ENCODE peak calls at places on chromosomes 16 and 17, in nine cellular contexts. E is ascending aorta, Y is WTC11, B is fibroblast of mammary gland, K is endothelial cell, W is transverse colon, J is omental fat pad, O is choroid plexus epithelial cell, A is mesothelial cell of epicardium. I is an unnamed sample.

GRCh38 chr17:64499805-64500486 is 3.1 kb upstream of the POLG2 start:
- DNase-seq in E (no peak), Y (no peak), B (peak), K (no peak), W (no peak), J (no peak), O (peak), A (no peak), I (no peak)

GRCh38 chr17:55720917-55721836 is 1.5 kb downstream of the TMEM100 start:
- DNase-seq in E (no peak), Y (no peak), B (no peak), K (no peak), W (no peak), J (no peak), O (no peak), A (no peak), I (no peak)

GRCh38 chr17:78314683-78315354 is 45.1 kb downstream of the SOCS3 start:
- DNase-seq in E (no peak), Y (no peak), B (peak), K (no peak), W (no peak), J (no peak), O (no peak), A (no peak), I (no peak)

GRCh38 chr17:14827394-14827793 is 437.7 kb downstream of the PMP22 start:
- DNase-seq in E (no peak), Y (no peak), B (no peak), K (no peak), W (no peak), J (no peak), O (no peak), A (no peak), I (no peak)

GRCh38 chr16:79100456-79100855 is 500.1 kb downstream of the MAF start:
- DNase-seq in E (no peak), Y (no peak), B (no peak), K (no peak), W (no peak), J (no peak), O (no peak), A (no peak), I (no peak)

GRCh38 chr17:56486732-56487131 is 106.8 kb upstream of the NOG start:
- DNase-seq in E (no peak), Y (no peak), B (no peak), K (no peak), W (no peak), J (no peak), O (no peak), A (no peak), I (no peak)

GRCh38 chr17:3695129-3695722 is 729 bp downstream of the P2RX5 start:
- DNase-seq in E (no peak), Y (no peak), B (no peak), K (no peak), W (peak), J (no peak), O (no peak), A (no peak), I (no peak)

GRCh38 chr17:31074772-31075538 is 19.8 kb upstream of the NF1 start:
- DNase-seq in E (no peak), Y (peak), B (peak), K (no peak), W (no peak), J (no peak), O (peak), A (no peak), I (no peak)

GRCh38 chr16:10965440-10966039 is 21.2 kb downstream of the CLEC16A start:
- DNase-seq in E (no peak), Y (no peak), B (no peak), K (no peak), W (no peak), J (no peak), O (no peak), A (no peak), I (no peak)

GRCh38 chr16:88538366-88539060 is 31.7 kb upstream of the ZC3H18 start:
- DNase-seq in E (no peak), Y (no peak), B (no peak), K (no peak), W (no peak), J (no peak), O (no peak), A (no peak), I (no peak)

GRCh38 chr16:24150282-24150681 is 105.9 kb upstream of the CACNG3 start:
- DNase-seq in E (no peak), Y (no peak), B (no peak), K (no peak), W (no peak), J (no peak), O (no peak), A (no peak), I (no peak)

GRCh38 chr17:75504347-75505151 is 10.8 kb downstream of the CASKIN2 start:
- DNase-seq in E (no peak), Y (peak), B (no peak), K (peak), W (peak), J (no peak), O (no peak), A (no peak), I (no peak)

DNA sequence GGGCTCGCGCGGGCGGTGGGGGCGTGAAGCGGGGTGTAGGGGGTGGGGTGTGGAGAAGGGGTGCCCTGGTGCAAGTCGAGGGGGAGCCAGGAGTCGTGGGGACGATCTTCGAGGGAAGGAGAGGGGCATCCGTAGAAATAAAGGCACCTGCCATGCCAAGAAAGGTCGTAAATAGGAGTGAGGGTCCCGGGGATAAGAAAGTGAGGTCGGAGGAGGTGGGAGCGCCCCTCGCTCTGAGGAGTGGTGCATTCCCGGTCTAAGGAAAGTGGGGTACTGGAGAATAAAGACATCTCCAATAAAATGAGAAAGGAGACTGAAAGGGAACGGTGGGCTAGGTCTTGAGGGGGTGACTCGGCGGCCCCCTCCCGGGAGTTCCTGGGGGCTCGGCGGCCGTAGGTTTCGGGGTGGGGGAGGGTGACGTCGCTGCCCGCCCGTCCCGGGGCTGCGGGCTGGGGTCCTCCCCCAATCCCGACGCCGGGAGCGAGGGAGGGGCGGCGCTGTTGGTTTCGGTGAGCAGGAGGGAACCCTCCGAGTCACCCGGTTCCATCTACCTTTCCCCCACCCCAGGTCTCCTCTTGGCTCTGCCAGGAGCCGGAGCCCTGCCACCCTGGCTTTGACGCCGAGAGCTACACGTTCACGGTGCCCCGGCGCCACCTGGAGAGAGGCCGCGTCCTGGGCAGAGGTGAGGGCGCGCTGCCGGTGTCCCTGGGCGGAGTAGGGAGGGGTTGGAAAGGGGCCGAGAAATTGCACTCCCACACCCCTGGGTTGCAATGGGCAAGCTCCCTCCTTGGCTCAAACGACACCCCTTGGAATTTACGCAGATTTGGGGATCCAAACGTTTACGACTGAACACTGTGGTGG is 868 bp downstream of the CDH1 start:
- DNase-seq in E (no peak), Y (peak), B (no peak), K (no peak), W (peak), J (no peak), O (no peak), A (no peak), I (no peak)
- TF ChIP-seq CTCF in E (no peak), Y (no peak), B (no peak), K (no peak), W (peak), J (no peak), O (no peak), A (no peak), I (no peak)

DNA sequence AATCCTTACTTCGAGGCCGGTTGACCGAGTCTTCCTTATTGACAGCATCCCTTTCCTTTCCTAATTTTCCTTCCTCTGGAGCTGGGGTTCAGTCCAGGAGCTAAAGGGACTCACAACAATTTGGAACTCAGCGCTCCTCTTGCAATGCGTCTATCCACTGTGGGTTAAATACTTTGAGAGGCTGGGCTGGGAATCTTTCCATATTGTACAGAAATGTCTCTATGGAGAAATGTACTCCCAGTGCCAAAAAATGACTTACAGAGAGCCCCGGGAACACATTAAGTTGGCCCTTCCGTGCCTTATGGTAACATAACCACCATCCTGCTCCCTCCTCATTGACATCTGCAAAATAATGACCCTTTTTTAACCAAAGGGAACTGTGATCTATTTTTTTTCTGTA is 192.8 kb downstream of the FTO start:
- DNase-seq in E (no peak), Y (no peak), B (no peak), K (no peak), W (no peak), J (no peak), O (no peak), A (no peak), I (no peak)
- TF ChIP-seq CTCF in E (no peak), Y (no peak), B (no peak), K (no peak), W (no peak), J (no peak), O (no peak), A (no peak), I (no peak)

GRCh38 chr16:86120982-86121242 is 221.9 kb downstream of the IRF8 start:
- DNase-seq in E (no peak), Y (no peak), B (no peak), K (no peak), W (no peak), J (no peak), O (no peak), A (no peak), I (no peak)

GRCh38 chr16:86121611-86122010 is 222.6 kb downstream of the IRF8 start:
- DNase-seq in E (no peak), Y (no peak), B (no peak), K (no peak), W (no peak), J (no peak), O (no peak), A (no peak), I (no peak)

GRCh38 chr16:86120201-86120981 is 221.4 kb downstream of the IRF8 start:
- DNase-seq in E (no peak), Y (no peak), B (no peak), K (no peak), W (no peak), J (no peak), O (no peak), A (no peak), I (no peak)

GRCh38 chr16:86126891-86127290 is 227.9 kb downstream of the IRF8 start:
- DNase-seq in E (no peak), Y (no peak), B (no peak), K (no peak), W (no peak), J (no peak), O (no peak), A (no peak), I (no peak)

GRCh38 chr16:86122681-86123342 is 223.8 kb downstream of the IRF8 start:
- DNase-seq in E (no peak), Y (peak), B (no peak), K (no peak), W (peak), J (no peak), O (no peak), A (no peak), I (no peak)
- TF ChIP-seq CTCF in E (no peak), Y (no peak), B (no peak), K (no peak), W (no peak), J (no peak), O (no peak), A (no peak), I (no peak)

GRCh38 chr17:7329360-7330098 is 394 bp upstream of the NEURL4 start:
- DNase-seq in E (peak), Y (peak), B (peak), K (peak), W (peak), J (peak), O (peak), A (peak), I (peak)

GRCh38 chr17:7328840-7329359 is at the start of gene NEURL4:
- DNase-seq in E (no peak), Y (peak), B (no peak), K (no peak), W (no peak), J (no peak), O (no peak), A (no peak), I (no peak)

GRCh38 chr17:7328009-7328408 is 1.1 kb downstream of the NEURL4 start:
- DNase-seq in E (no peak), Y (no peak), B (no peak), K (no peak), W (no peak), J (no peak), O (no peak), A (no peak), I (no peak)

GRCh38 chr17:7327501-7327900 is 1.6 kb downstream of the NEURL4 start:
- DNase-seq in E (no peak), Y (no peak), B (no peak), K (no peak), W (no peak), J (no peak), O (no peak), A (no peak), I (no peak)

DNA sequence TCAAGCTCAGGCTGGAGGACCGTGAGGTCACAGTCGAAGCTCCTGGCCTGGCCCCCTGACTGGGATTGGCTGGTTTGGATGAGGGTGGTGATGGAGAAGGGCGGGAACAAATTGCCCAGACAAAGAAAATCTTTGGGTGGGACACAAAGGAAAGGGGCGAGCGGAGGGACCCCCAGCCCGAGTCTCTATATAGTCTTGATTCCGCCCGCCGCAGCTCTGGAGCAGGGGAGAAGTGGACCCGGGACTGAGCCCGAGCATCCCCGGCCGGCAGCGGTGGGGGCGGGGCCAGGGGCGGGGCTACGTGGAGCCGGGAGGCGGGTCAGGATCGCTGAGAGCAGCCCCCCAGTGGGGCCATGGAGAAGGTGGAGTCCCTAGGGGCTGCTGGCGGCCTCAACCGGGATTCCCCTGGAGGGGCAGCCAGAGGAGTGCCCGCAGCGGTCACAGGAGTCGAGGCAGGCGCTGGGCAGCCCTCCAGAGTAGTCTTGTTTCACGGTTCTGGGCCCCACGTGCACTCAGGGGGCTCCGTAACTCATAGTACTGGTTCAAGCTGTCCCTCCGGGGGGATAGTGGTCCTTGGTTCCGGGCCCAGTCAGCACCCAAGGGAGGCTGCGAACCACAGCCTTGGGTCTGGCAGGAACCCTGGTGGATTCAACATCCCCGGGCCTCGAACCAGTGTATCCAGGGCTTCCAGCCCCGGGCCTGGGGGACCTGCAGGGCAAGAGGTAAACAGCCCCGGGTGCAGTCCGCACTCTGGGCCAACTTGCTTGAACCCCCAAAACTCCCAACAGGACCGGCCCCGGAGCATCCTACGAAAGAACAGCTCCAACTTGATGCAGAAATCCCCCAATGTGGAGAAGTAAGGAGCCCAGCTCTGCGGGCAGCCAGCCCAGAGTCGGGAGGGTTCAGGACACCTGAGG is 1.2 kb upstream of the NEURL4 start:
- DNase-seq in E (peak), Y (peak), B (peak), K (peak), W (peak), J (no peak), O (peak), A (peak), I (peak)
- TF ChIP-seq CTCF in E (no peak), Y (no peak), B (no peak), K (no peak), W (no peak), J (no peak), O (no peak), A (no peak), I (no peak)

GRCh38 chr16:58733248-58733670 is 857 bp downstream of the GOT2 start:
- DNase-seq in E (no peak), Y (no peak), B (peak), K (no peak), W (peak), J (no peak), O (peak), A (no peak), I (no peak)
- TF ChIP-seq CTCF in E (no peak), Y (no peak), B (no peak), K (no peak), W (no peak), J (no peak), O (no peak), A (no peak), I (no peak)

GRCh38 chr16:85935957-85936760 is 37.2 kb downstream of the IRF8 start:
- DNase-seq in E (no peak), Y (no peak), B (no peak), K (no peak), W (peak), J (no peak), O (peak), A (no peak), I (peak)
- TF ChIP-seq CTCF in E (no peak), Y (no peak), B (no peak), K (no peak), W (no peak), J (no peak), O (no peak), A (no peak), I (no peak)